ENCODE peak calls at places on chromosomes 3 and 15, in nine cellular contexts. G is A549, U is GM10248, B is fibroblast of lung, P is body of pancreas, Y is uterus, K is dorsolateral prefrontal cortex, J is upper lobe of right lung, A is Calu3. M is an unnamed sample.

GRCh38 chr3:13057641-13058040 is 15.6 kb downstream of the IQSEC1 start:
- DNase-seq in G (no peak), U (no peak), B (no peak), P (no peak), Y (no peak), K (no peak), J (no peak), A (no peak), M (no peak)

GRCh38 chr15:88841201-88841600 is 38.0 kb downstream of the ACAN start:
- DNase-seq in G (no peak), U (no peak), B (no peak), P (no peak), Y (no peak), K (no peak), J (no peak), A (no peak), M (no peak)

GRCh38 chr3:140910860-140911259 is 30.8 kb upstream of the SLC25A36 start:
- DNase-seq in G (peak; percentile 13), U (no peak), B (no peak), P (no peak), Y (no peak), K (peak; percentile 36), J (no peak), A (no peak), M (no peak)

GRCh38 chr15:70308011-70308761 is 210.5 kb upstream of the TLE3 start:
- DNase-seq in G (peak; percentile 38), U (peak; percentile 67), B (no peak), P (no peak), Y (no peak), K (no peak), J (no peak), A (peak; percentile 17), M (no peak)

GRCh38 chr3:76698136-76698535 is 341.8 kb upstream of the ROBO2 start:
- DNase-seq in G (no peak), U (no peak), B (no peak), P (no peak), Y (no peak), K (no peak), J (no peak), A (no peak), M (no peak)

GRCh38 chr15:72231847-72232461 is 964 bp upstream of the PKM start:
- DNase-seq in G (peak; percentile 84), U (peak; percentile 35), B (peak; percentile 88), P (peak; percentile 48), Y (no peak), K (no peak), J (no peak), A (peak; percentile 61), M (peak; percentile 80)

GRCh38 chr15:52567886-52568568 is 803 bp downstream of the ARPP19 start:
- DNase-seq in G (peak; percentile 35), U (no peak), B (peak; percentile 39), P (peak; percentile 61), Y (no peak), K (no peak), J (peak; percentile 73), A (peak; percentile 43), M (no peak)

GRCh38 chr15:70835415-70835814 is 18.5 kb downstream of the LARP6 start:
- DNase-seq in G (no peak), U (no peak), B (no peak), P (peak; percentile 33), Y (peak; percentile 78), K (peak; percentile 77), J (no peak), A (no peak), M (no peak)

GRCh38 chr3:26247669-26248068 is 374.9 kb upstream of the LRRC3B start:
- DNase-seq in G (no peak), U (no peak), B (no peak), P (no peak), Y (no peak), K (no peak), J (no peak), A (no peak), M (no peak)

GRCh38 chr3:31369637-31370036 is 163.1 kb upstream of the STT3B start:
- DNase-seq in G (no peak), U (no peak), B (peak; percentile 39), P (no peak), Y (no peak), K (no peak), J (no peak), A (no peak), M (peak; percentile 18)

GRCh38 chr3:4845882-4846281 is 133.4 kb upstream of the BHLHE40 start:
- DNase-seq in G (no peak), U (no peak), B (no peak), P (no peak), Y (no peak), K (no peak), J (no peak), A (no peak), M (no peak)

GRCh38 chr15:99110581-99111320 is 5.9 kb downstream of the SYNM start:
- DNase-seq in G (no peak), U (no peak), B (peak; percentile 12), P (no peak), Y (no peak), K (no peak), J (no peak), A (no peak), M (no peak)

GRCh38 chr15:35696767-35697231 is 150.8 kb upstream of the DPH6 start:
- DNase-seq in G (peak; percentile 9), U (no peak), B (peak; percentile 94), P (no peak), Y (no peak), K (no peak), J (no peak), A (no peak), M (peak; percentile 81)

GRCh38 chr15:44738340-44738984 is 2.1 kb downstream of the TRIM69 start:
- DNase-seq in G (peak; percentile 21), U (peak; percentile 52), B (peak; percentile 38), P (no peak), Y (no peak), K (no peak), J (no peak), A (no peak), M (peak; percentile 59)

GRCh38 chr15:67781061-67781460 is 44.2 kb upstream of the SKOR1 start:
- DNase-seq in G (no peak), U (no peak), B (no peak), P (no peak), Y (no peak), K (no peak), J (no peak), A (no peak), M (no peak)
- TF ChIP-seq CTCF in G (no peak), U (no peak), B (no peak), P (no peak), Y (no peak), K (no peak), J (no peak), A (no peak), M (no peak)

GRCh38 chr3:190019020-190019419 is 101.7 kb downstream of the P3H2 start:
- DNase-seq in G (no peak), U (no peak), B (peak; percentile 13), P (no peak), Y (no peak), K (no peak), J (no peak), A (no peak), M (no peak)

GRCh38 chr3:190019840-190020239 is 100.9 kb downstream of the P3H2 start:
- DNase-seq in G (no peak), U (no peak), B (no peak), P (no peak), Y (no peak), K (no peak), J (no peak), A (peak; percentile 33), M (no peak)

GRCh38 chr3:190016966-190017365 is 103.7 kb downstream of the P3H2 start:
- DNase-seq in G (no peak), U (no peak), B (no peak), P (no peak), Y (no peak), K (no peak), J (no peak), A (no peak), M (no peak)

GRCh38 chr3:190018460-190018859 is 102.2 kb downstream of the P3H2 start:
- DNase-seq in G (no peak), U (no peak), B (no peak), P (no peak), Y (no peak), K (no peak), J (no peak), A (no peak), M (no peak)

DNA sequence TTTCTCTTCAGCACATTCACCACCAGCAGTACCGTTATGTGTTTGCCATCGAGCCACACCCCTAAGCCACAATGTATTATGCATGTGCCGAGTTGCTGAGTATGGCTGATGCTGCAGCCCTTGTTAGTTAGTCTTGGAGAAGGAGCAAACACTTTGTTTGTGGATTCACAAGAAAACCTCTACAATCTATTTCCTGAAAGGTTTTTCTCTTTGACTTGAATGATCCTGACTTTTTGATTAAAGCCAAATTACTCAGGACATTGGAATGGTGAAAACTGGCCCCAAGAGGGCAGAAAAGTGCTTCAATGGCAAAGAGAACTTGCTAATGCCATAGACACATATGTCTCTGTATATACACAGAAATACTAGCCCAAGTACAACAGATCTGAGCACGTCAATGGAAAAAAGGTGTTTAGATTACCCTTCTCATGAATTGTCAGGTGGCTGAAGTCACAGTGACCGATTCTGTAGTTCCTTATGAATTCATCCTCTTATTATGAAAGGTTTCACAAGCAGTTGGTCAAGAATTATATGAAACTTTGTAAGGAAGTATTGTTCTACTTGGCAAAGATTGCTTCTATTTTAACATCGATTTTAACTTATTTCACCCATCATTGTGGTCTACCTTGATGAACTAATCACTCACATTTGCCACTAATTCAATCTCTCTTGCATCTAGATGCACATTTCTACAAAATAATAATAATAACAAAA is 103.0 kb downstream of the P3H2 start:
- DNase-seq in G (no peak), U (no peak), B (peak; percentile 80), P (peak; percentile 28), Y (no peak), K (peak; percentile 35), J (no peak), A (peak; percentile 61), M (peak; percentile 73)
- TF ChIP-seq CTCF in G (peak; percentile 77), U (peak; percentile 38), B (peak; percentile 53), P (peak; percentile 39), Y (peak; percentile 16), K (peak; percentile 26), J (peak; percentile 30), A (peak; percentile 31), M (peak; percentile 76)

DNA sequence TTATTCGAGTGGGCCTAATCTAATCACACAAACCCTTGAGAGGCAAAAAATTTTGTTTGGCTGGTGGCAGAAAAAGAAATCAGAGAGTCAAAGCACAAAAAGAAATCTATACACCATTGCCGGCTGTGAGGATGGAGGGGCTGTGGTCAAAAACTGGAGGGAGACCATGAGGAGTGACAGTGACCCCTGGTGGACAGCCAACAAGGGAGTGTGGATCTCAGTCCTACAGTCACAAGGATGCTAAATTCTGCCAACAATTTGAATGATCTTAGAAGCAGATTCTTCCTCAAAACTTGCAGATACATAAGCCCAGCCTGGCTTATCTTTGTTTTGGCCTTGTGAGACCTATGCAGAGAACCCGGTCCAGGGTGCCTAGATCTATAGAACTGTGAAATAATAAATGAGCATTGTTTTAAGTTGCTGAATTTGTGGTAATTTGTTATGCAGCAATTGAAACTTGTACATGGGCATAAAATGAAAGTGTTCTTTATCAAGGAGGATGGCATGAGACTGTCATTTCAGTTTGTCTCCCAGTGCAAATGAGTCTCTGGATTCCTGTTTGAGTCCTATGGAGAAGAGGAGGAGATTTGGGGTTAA is 103.0 kb upstream of the ARHGEF26 start:
- DNase-seq in G (peak; percentile 11), U (peak; percentile 13), B (peak; percentile 2), P (no peak), Y (no peak), K (no peak), J (no peak), A (peak; percentile 81), M (no peak)
- TF ChIP-seq CTCF in G (peak; percentile 41), U (peak; percentile 57), B (peak; percentile 68), P (no peak), Y (no peak), K (no peak), J (peak; percentile 31), A (peak; percentile 84), M (peak; percentile 58)

GRCh38 chr15:62571072-62571471 is 406.0 kb upstream of the C2CD4B start:
- DNase-seq in G (no peak), U (no peak), B (no peak), P (no peak), Y (no peak), K (no peak), J (no peak), A (no peak), M (no peak)
- TF ChIP-seq CTCF in G (no peak), U (no peak), B (no peak), P (no peak), Y (no peak), K (no peak), J (no peak), A (no peak), M (no peak)

M was measured in HFFc6.